ENCODE peak calls at places on chromosome 15, in five cellular contexts. J is HCT116, S is heart left ventricle, B is HepG2, F is K562. C is an unnamed sample. For H3K27me3 and H3K4me1, the result is how much of the 10 kb centered on the place peaks cover.

GRCh38 chr15:50627351-50628055 is 59.1 kb downstream of the TRPM7 start:
- ATAC-seq in J (no peak), S (no peak), B (no peak), F (no peak), C (no peak)

GRCh38 chr15:58743161-58743502 is 6.4 kb downstream of the ADAM10 start:
- ATAC-seq in J (no peak), S (peak), B (peak), F (no peak), C (no peak)

GRCh38 chr15:31551323-31551722 is 224.7 kb downstream of the KLF13 start:
- ATAC-seq in J (no peak), S (no peak), B (no peak), F (no peak), C (no peak)

GRCh38 chr15:78130466-78131294 is 565 bp downstream of the CIB2 start:
- ATAC-seq in J (peak), S (no peak), B (no peak), F (peak), C (peak)

GRCh38 chr15:49809894-49810594 is 189.2 kb downstream of the DTWD1 start:
- ATAC-seq in J (no peak), S (no peak), B (no peak), F (no peak), C (no peak)

GRCh38 chr15:94026458-94026967 is 204.8 kb upstream of the MCTP2 start:
- ATAC-seq in J (no peak), S (peak), B (no peak), F (no peak), C (peak)

GRCh38 chr15:80970018-80970657 is 19.5 kb downstream of the MESD start:
- ATAC-seq in J (peak), S (peak), B (peak), F (peak), C (peak)

GRCh38 chr15:101070502-101071273 is 151.5 kb downstream of the LRRK1 start:
- ATAC-seq in J (no peak), S (peak), B (peak), F (no peak), C (peak)

GRCh38 chr15:42079401-42079908 is 14.9 kb downstream of the PLA2G4D start:
- ATAC-seq in J (no peak), S (no peak), B (peak), F (peak), C (no peak)

GRCh38 chr15:52121006-52121405 is 8.4 kb upstream of the BCL2L10 start:
- ATAC-seq in J (no peak), S (no peak), B (no peak), F (no peak), C (no peak)

GRCh38 chr15:35444557-35445204 is 101.3 kb downstream of the DPH6 start:
- ATAC-seq in J (peak), S (no peak), B (peak), F (peak), C (no peak)

GRCh38 chr15:52879862-52880261 is 89.7 kb upstream of the ONECUT1 start:
- ATAC-seq in J (no peak), S (no peak), B (no peak), F (no peak), C (no peak)

GRCh38 chr15:93213281-93213680 is 124.3 kb upstream of the RGMA start:
- ATAC-seq in J (no peak), S (peak), B (no peak), F (no peak), C (no peak)

GRCh38 chr15:90547545-90547944 is 17.8 kb downstream of the CRTC3 start:
- ATAC-seq in J (no peak), S (peak), B (peak), F (peak), C (no peak)

DNA sequence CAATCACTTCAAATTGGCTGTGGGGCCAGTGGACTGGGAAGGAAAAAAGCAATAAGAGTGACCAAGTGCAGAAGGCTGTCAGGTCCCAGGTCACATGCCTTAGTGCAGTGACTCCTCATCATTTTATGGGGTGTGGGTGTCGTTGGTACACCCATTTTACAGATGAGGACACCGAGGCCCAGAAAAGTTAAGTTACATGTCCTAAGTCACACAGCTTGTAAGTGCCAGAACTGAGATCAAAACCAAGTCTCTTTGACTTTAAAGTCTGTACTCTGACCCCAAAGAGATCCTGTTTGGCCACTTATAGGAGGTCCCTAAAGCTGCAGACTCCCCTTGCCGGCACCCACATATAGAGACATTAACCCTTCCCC is 63.0 kb upstream of the POLG start:
- ATAC-seq in J (no peak), S (no peak), B (no peak), F (no peak), C (no peak)
- H3K27me3 ChIP-seq in J (under half), S (half or more), B (half or more), F (under half), C (half or more)

DNA sequence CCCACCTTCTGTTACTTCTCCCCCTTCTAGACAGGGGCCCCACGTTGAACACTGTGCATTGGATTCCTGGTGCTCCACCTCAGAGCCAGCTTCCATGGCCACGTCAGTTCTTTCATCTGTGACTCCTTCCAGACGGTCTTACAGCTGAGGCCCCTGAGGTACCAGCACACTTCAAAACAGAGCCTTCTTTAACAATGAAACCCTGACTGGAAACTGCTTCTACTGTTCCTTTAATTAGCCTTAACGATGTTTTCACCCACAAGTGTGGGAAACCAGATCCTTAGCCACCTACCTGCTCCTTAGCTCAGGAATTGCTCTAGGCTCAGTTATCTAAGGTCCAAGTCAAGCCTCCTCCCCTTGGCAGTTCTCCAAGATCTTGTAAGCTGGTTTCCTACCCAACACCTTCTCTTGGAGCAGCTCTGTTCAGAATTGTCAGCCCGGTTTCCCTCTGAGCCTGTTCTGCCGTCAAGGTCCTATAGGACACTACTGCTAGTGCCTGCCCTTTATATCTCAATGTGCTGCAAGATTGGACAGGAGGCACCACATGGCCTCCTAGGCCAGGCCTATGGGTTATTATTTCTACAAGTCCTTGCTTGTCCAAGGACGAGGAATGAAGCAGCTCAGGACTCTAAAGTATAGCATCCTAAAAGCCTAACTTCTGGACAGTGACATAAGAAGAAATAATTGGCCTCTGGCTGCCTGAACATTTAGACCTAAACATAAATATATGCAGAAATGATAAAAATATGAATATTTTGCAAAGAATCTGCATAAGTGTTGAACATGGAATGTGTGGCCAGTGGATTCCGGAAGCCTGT is 80.6 kb downstream of the FMN1 start:
- ATAC-seq in J (no peak), S (no peak), B (no peak), F (no peak), C (no peak)
- TF ChIP-seq POLR2A in J (no peak), S (no peak), B (no peak), F (no peak), C (no peak)

GRCh38 chr15:79777916-79778315 is 118.9 kb downstream of the MTHFS start:
- ATAC-seq in J (no peak), S (no peak), B (no peak), F (no peak), C (no peak)
- H3K4me1 ChIP-seq in J (under half), S (under half), B (under half), F (under half), C (under half)

GRCh38 chr15:36883705-36884355 is 216.5 kb downstream of the MEIS2 start:
- ATAC-seq in J (peak), S (peak), B (peak), F (peak), C (peak)
- H3K27me3 ChIP-seq in J (under half), S (under half), B (half or more), F (under half), C (half or more)

DNA sequence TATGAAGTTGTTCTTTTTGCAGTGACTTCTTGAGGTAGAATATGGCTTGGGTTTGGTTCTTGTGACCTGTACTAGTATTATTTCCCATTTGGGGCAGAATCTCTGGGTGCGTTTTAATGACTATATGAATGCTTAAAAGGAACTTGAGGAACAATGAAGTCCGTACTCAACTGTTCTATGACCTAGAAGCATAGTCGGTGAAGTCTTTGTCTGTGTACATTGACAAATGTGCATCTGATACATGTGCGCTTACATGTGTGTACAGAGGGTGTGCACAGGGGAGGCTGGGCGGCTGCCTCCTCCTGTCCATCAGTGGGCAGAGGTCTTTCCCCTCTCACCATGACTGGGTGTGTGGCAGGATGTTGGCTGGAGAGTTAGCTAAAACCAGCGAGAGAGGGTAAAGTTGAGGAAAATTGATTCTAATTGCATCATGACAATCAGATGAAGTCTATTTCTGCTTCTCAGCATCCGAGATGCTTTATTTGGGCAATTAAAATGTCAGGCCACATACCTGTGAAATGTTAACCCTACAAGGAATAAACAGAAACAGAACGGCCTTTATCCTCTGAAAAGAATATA is 1.0 kb upstream of the NR2F2 start:
- ATAC-seq in J (no peak), S (no peak), B (no peak), F (no peak), C (no peak)
- TF ChIP-seq POLR2A in J (no peak), S (no peak), B (no peak), F (no peak), C (no peak)

GRCh38 chr15:89118481-89118989 is 30.3 kb downstream of the ABHD2 start:
- ATAC-seq in J (no peak), S (no peak), B (no peak), F (no peak), C (no peak)

GRCh38 chr15:89117790-89118189 is 29.5 kb downstream of the ABHD2 start:
- ATAC-seq in J (no peak), S (peak), B (no peak), F (no peak), C (no peak)

GRCh38 chr15:89122532-89123525 is 34.6 kb downstream of the ABHD2 start:
- ATAC-seq in J (no peak), S (no peak), B (no peak), F (no peak), C (no peak)

GRCh38 chr15:89121414-89121813 is 33.2 kb downstream of the ABHD2 start:
- ATAC-seq in J (no peak), S (no peak), B (peak), F (no peak), C (no peak)

GRCh38 chr15:89119489-89120478 is 31.5 kb downstream of the ABHD2 start:
- ATAC-seq in J (no peak), S (peak), B (no peak), F (no peak), C (peak)
- H3K4me1 ChIP-seq in J (under half), S (under half), B (half or more), F (under half), C (half or more)

GRCh38 chr15:60396100-60396499 is 1.7 kb downstream of the ANXA2 start:
- ATAC-seq in J (no peak), S (no peak), B (no peak), F (no peak), C (no peak)

GRCh38 chr15:60396560-60396963 is 1.2 kb downstream of the ANXA2 start:
- ATAC-seq in J (no peak), S (no peak), B (no peak), F (no peak), C (no peak)

GRCh38 chr15:60397772-60398445 is at the start of gene ANXA2:
- ATAC-seq in J (peak), S (peak), B (no peak), F (peak), C (peak)

GRCh38 chr15:60395276-60396011 is 2.3 kb downstream of the ANXA2 start:
- ATAC-seq in J (no peak), S (no peak), B (no peak), F (no peak), C (no peak)

GRCh38 chr15:60396964-60397771 is 618 bp downstream of the ANXA2 start:
- ATAC-seq in J (peak), S (peak), B (no peak), F (peak), C (peak)
- H3K27me3 ChIP-seq in J (under half), S (under half), B (under half), F (under half), C (under half)

GRCh38 chr15:65133550-65134200 is at the start of gene PDCD7:
- ATAC-seq in J (peak), S (peak), B (peak), F (peak), C (peak)
- TF ChIP-seq POLR2A in J (peak), S (no peak), B (peak), F (peak), C (peak)

DNA sequence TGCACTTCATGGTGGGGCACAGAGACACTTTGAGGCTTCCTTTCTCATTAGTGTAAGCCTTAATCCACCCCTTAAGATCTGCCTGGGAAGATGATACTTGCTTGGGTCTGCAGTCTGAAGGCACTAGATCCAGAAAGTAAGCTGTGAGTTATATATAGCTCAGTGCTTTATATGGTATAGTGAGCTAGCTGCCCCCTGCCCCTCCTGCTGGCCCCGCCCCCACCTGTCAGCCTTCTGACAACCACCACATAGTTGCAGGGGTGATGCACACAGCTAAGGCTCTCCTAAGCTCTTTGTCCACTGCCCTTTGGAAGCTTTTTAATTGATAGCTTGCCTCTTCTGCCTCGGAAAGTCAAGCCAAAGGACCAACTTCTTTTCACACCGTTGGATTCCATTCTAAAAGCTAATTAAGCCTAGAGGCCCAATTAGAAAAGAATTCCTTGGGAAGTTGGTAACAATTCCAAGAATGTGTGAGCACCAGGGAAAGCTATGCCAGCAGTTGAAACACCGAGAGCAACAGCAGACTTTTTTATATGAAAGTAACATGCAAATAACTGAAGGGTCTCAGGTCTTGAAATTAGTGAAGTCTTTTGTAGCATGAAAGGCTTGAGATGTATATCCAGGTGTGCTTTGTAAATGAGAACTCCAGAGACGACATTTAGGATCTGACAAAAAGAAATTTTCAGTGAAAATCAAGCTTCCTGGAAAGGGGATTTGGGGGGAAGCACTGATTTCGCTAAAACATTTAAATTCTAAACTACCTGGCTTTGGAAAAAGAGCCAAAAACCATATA is 2.3 kb downstream of the TPM1 start:
- ATAC-seq in J (no peak), S (peak), B (no peak), F (no peak), C (no peak)
- H3K4me1 ChIP-seq in J (under half), S (under half), B (half or more), F (under half), C (under half)

C was measured in gastroesophageal sphincter.